ENCODE peak calls at places on chromosomes 4 and X, in four cellular contexts. O is activated CD4-positive, alpha-beta T cell treated with anti-CD3 and anti-CD28 coated beads, Interleukin-2, amount 10 ng/mL, durations not matched to agents 7 days and 5 days; E is iPS-NIHi11; L is activated naive CD4-positive, alpha-beta T cell. G is an unnamed sample.

GRCh38 chrX:109872021-109872730 is 130.7 kb upstream of the TMEM164 start:
- DNase-seq in O (no peak), E (no peak), L (no peak), G (no peak)

GRCh38 chr4:179307297-179308136 is 1865.3 kb upstream of the AGA start:
- DNase-seq in O (peak; percentile 36), E (peak; percentile 70), L (no peak), G (no peak)

GRCh38 chr4:153530284-153530995 is 64.3 kb downstream of the TMEM131L start:
- DNase-seq in O (peak; percentile 17), E (no peak), L (no peak), G (no peak)

GRCh38 chr4:139083533-139084424 is 68.2 kb downstream of the NOCT start:
- DNase-seq in O (peak; percentile 86), E (peak; percentile 61), L (peak; percentile 76), G (peak; percentile 33)

GRCh38 chrX:152893631-152894610 is 3.9 kb upstream of the ZNF185 start:
- DNase-seq in O (no peak), E (no peak), L (no peak), G (no peak)

GRCh38 chrX:114905251-114905650 is 112.2 kb downstream of the IL13RA2 start:
- DNase-seq in O (no peak), E (no peak), L (no peak), G (no peak)

GRCh38 chr4:986949-987688 is at the start of gene IDUA:
- DNase-seq in O (peak; percentile 88), E (peak; percentile 81), L (peak; percentile 84), G (peak; percentile 84)

GRCh38 chrX:3651272-3651671 is 62.2 kb downstream of the PRKX start:
- DNase-seq in O (peak; percentile 7), E (no peak), L (no peak), G (no peak)

GRCh38 chrX:71106427-71106826 is at the start of gene CXorf65:
- DNase-seq in O (no peak), E (no peak), L (no peak), G (no peak)

GRCh38 chrX:16436348-16437188 is 213.4 kb upstream of the S100G start:
- DNase-seq in O (peak; percentile 61), E (peak; percentile 61), L (peak; percentile 46), G (peak; percentile 29)

GRCh38 chrX:71053217-71053621 is 14.9 kb downstream of the SNX12 start:
- DNase-seq in O (peak; percentile 22), E (peak; percentile 66), L (no peak), G (peak; percentile 12)

GRCh38 chr4:41360911-41361830 is 104.4 kb downstream of the UCHL1 start:
- DNase-seq in O (no peak), E (peak; percentile 44), L (no peak), G (peak; percentile 69)

GRCh38 chr4:108060164-108060563 is 70.5 kb downstream of the HADH start:
- DNase-seq in O (no peak), E (peak; percentile 49), L (no peak), G (no peak)

GRCh38 chrX:110320588-110320987 is 2.7 kb upstream of the AMMECR1 start:
- DNase-seq in O (no peak), E (no peak), L (no peak), G (no peak)

GRCh38 chr4:84418032-84418709 is 80.9 kb downstream of the NKX6-1 start:
- DNase-seq in O (no peak), E (no peak), L (no peak), G (no peak)

GRCh38 chr4:145482209-145483021 is 762 bp downstream of the SMAD1 start:
- DNase-seq in O (peak; percentile 52), E (peak; percentile 59), L (peak; percentile 5), G (peak; percentile 14)

GRCh38 chrX:37824491-37825224 is 22.7 kb downstream of the DYNLT3 start:
- DNase-seq in O (no peak), E (no peak), L (no peak), G (no peak)

GRCh38 chrX:140933056-140933455 is 69.3 kb upstream of the SPANXB1 start:
- DNase-seq in O (no peak), E (no peak), L (no peak), G (no peak)

GRCh38 chr4:57405359-57405758 is 295.2 kb upstream of the IGFBP7 start:
- DNase-seq in O (no peak), E (no peak), L (no peak), G (no peak)

GRCh38 chrX:153627675-153628111 is 19.3 kb upstream of the DUSP9 start:
- DNase-seq in O (no peak), E (no peak), L (no peak), G (peak; percentile 19)

GRCh38 chrX:20521245-20521644 is 254.5 kb upstream of the RPS6KA3 start:
- DNase-seq in O (no peak), E (no peak), L (no peak), G (no peak)

GRCh38 chrX:153871451-153871850 is 14.5 kb downstream of the L1CAM start:
- DNase-seq in O (no peak), E (no peak), L (no peak), G (no peak)

GRCh38 chr4:47933798-47934197 is 19.4 kb upstream of the NFXL1 start:
- DNase-seq in O (no peak), E (peak; percentile 24), L (no peak), G (no peak)

GRCh38 chr4:4384837-4385236 is 2.1 kb upstream of the NSG1 start:
- DNase-seq in O (no peak), E (peak; percentile 77), L (no peak), G (no peak)

GRCh38 chrX:151973851-151974335 is 583 bp downstream of the GABRE start:
- DNase-seq in O (no peak), E (peak; percentile 22), L (no peak), G (no peak)

GRCh38 chr4:94511591-94511990 is 59.8 kb downstream of the PDLIM5 start:
- DNase-seq in O (no peak), E (no peak), L (no peak), G (no peak)

GRCh38 chr4:173420324-173420752 is 21.4 kb upstream of the SCRG1 start:
- DNase-seq in O (no peak), E (peak; percentile 21), L (no peak), G (no peak)

GRCh38 chr4:164136181-164136616 is 617.7 kb upstream of the SMIM31 start:
- DNase-seq in O (no peak), E (no peak), L (no peak), G (no peak)